ENCODE peak calls at places on chromosome X, in five cellular contexts. One of them, this sample, is unnamed.

GRCh38 chrX:32443841-32444240 is 767.5 kb downstream of the DMD start:
- DNase-seq in left lung: no peak
- DNase-seq in heart right ventricle: no peak
- DNase-seq in astrocyte of the spinal cord: no peak
- DNase-seq in cardiac muscle cell: no peak
- DNase-seq in this sample: no peak

GRCh38 chrX:54180403-54180802 is 2.7 kb downstream of the FAM120C start:
- DNase-seq in cardiac muscle cell: no peak
- DNase-seq in heart right ventricle: no peak
- DNase-seq in left lung: no peak
- DNase-seq in astrocyte of the spinal cord: peak
- DNase-seq in this sample: peak

GRCh38 chrX:132426695-132427281 is 62.0 kb downstream of the MBNL3 start:
- DNase-seq in heart right ventricle: no peak
- DNase-seq in cardiac muscle cell: no peak
- DNase-seq in astrocyte of the spinal cord: peak
- DNase-seq in left lung: no peak
- DNase-seq in this sample: peak

GRCh38 chrX:101564651-101565050 is 14.3 kb downstream of the ARMCX1 start:
- DNase-seq in cardiac muscle cell: no peak
- DNase-seq in left lung: no peak
- DNase-seq in astrocyte of the spinal cord: no peak
- DNase-seq in heart right ventricle: no peak
- DNase-seq in this sample: no peak

GRCh38 chrX:23901805-23902204 is 5.9 kb downstream of the APOO start:
- DNase-seq in astrocyte of the spinal cord: peak
- DNase-seq in cardiac muscle cell: peak
- DNase-seq in heart right ventricle: no peak
- DNase-seq in left lung: no peak
- DNase-seq in this sample: peak

GRCh38 chrX:119015407-119016242 is 41.2 kb downstream of the LONRF3 start:
- DNase-seq in astrocyte of the spinal cord: peak
- DNase-seq in cardiac muscle cell: no peak
- DNase-seq in heart right ventricle: peak
- DNase-seq in left lung: peak
- DNase-seq in this sample: peak

GRCh38 chrX:134548257-134548732 is 88.3 kb downstream of the HPRT1 start:
- DNase-seq in heart right ventricle: no peak
- DNase-seq in cardiac muscle cell: peak
- DNase-seq in left lung: no peak
- DNase-seq in astrocyte of the spinal cord: no peak
- DNase-seq in this sample: no peak

GRCh38 chrX:151762802-151763201 is 28.3 kb downstream of the CNGA2 start:
- DNase-seq in cardiac muscle cell: no peak
- DNase-seq in left lung: no peak
- DNase-seq in heart right ventricle: no peak
- DNase-seq in astrocyte of the spinal cord: no peak
- DNase-seq in this sample: no peak

GRCh38 chrX:10254746-10255145 is 98.0 kb downstream of the CLCN4 start:
- DNase-seq in astrocyte of the spinal cord: no peak
- DNase-seq in cardiac muscle cell: no peak
- DNase-seq in heart right ventricle: no peak
- DNase-seq in left lung: no peak
- DNase-seq in this sample: peak

GRCh38 chrX:13898084-13898483 is 81.2 kb upstream of the GPM6B start:
- DNase-seq in cardiac muscle cell: peak
- DNase-seq in heart right ventricle: no peak
- DNase-seq in astrocyte of the spinal cord: no peak
- DNase-seq in left lung: no peak
- DNase-seq in this sample: peak

GRCh38 chrX:19825271-19825670 is 62.1 kb downstream of the SH3KBP1 start:
- DNase-seq in left lung: no peak
- DNase-seq in cardiac muscle cell: no peak
- DNase-seq in heart right ventricle: no peak
- DNase-seq in astrocyte of the spinal cord: no peak
- DNase-seq in this sample: no peak

GRCh38 chrX:102696303-102696702 is 15.9 kb upstream of the GPRASP2 start:
- DNase-seq in cardiac muscle cell: no peak
- DNase-seq in heart right ventricle: no peak
- DNase-seq in left lung: no peak
- DNase-seq in astrocyte of the spinal cord: no peak
- DNase-seq in this sample: no peak

GRCh38 chrX:134780908-134781307 is 122.6 kb upstream of the PLAC1 start:
- DNase-seq in heart right ventricle: no peak
- DNase-seq in cardiac muscle cell: no peak
- DNase-seq in astrocyte of the spinal cord: no peak
- DNase-seq in left lung: no peak
- DNase-seq in this sample: no peak

GRCh38 chrX:65985922-65986588 is 53.8 kb downstream of the VSIG4 start:
- DNase-seq in cardiac muscle cell: peak
- DNase-seq in heart right ventricle: no peak
- DNase-seq in left lung: peak
- DNase-seq in astrocyte of the spinal cord: peak
- DNase-seq in this sample: peak

GRCh38 chrX:136196691-136197155 is 49.4 kb downstream of the FHL1 start:
- DNase-seq in left lung: no peak
- DNase-seq in astrocyte of the spinal cord: no peak
- DNase-seq in cardiac muscle cell: no peak
- DNase-seq in heart right ventricle: no peak
- DNase-seq in this sample: no peak

GRCh38 chrX:15320297-15320696 is 4.9 kb upstream of the ASB11 start:
- DNase-seq in left lung: no peak
- DNase-seq in heart right ventricle: no peak
- DNase-seq in astrocyte of the spinal cord: no peak
- DNase-seq in cardiac muscle cell: no peak
- DNase-seq in this sample: no peak

GRCh38 chrX:12966151-12966550 is 8.8 kb upstream of the TMSB4X start:
- DNase-seq in astrocyte of the spinal cord: no peak
- DNase-seq in left lung: no peak
- DNase-seq in heart right ventricle: no peak
- DNase-seq in cardiac muscle cell: no peak
- DNase-seq in this sample: no peak

GRCh38 chrX:78517124-78517523 is 142.0 kb downstream of the RTL3 start:
- DNase-seq in astrocyte of the spinal cord: peak
- DNase-seq in left lung: no peak
- DNase-seq in heart right ventricle: no peak
- DNase-seq in cardiac muscle cell: no peak
- DNase-seq in this sample: peak

GRCh38 chrX:13081385-13082285 is 37.2 kb upstream of the FAM9C start:
- DNase-seq in left lung: no peak
- DNase-seq in cardiac muscle cell: no peak
- DNase-seq in astrocyte of the spinal cord: no peak
- DNase-seq in heart right ventricle: no peak
- DNase-seq in this sample: peak

GRCh38 chrX:139932077-139932900 is 564 bp downstream of the ATP11C start:
- DNase-seq in astrocyte of the spinal cord: no peak
- DNase-seq in cardiac muscle cell: peak
- DNase-seq in left lung: peak
- DNase-seq in heart right ventricle: peak
- DNase-seq in this sample: no peak

GRCh38 chrX:123504047-123504446 is 228.8 kb downstream of the THOC2 start:
- DNase-seq in astrocyte of the spinal cord: no peak
- DNase-seq in heart right ventricle: no peak
- DNase-seq in left lung: no peak
- DNase-seq in cardiac muscle cell: no peak
- DNase-seq in this sample: no peak

GRCh38 chrX:28126886-28127285 is 145.6 kb upstream of the DCAF8L1 start:
- DNase-seq in left lung: no peak
- DNase-seq in heart right ventricle: no peak
- DNase-seq in cardiac muscle cell: no peak
- DNase-seq in astrocyte of the spinal cord: no peak
- DNase-seq in this sample: no peak

GRCh38 chrX:114924846-114925245 is 92.6 kb downstream of the IL13RA2 start:
- DNase-seq in astrocyte of the spinal cord: peak
- DNase-seq in cardiac muscle cell: peak
- DNase-seq in heart right ventricle: no peak
- DNase-seq in left lung: no peak
- DNase-seq in this sample: peak

GRCh38 chrX:68794486-68794885 is 34.3 kb upstream of the EFNB1 start:
- DNase-seq in astrocyte of the spinal cord: no peak
- DNase-seq in heart right ventricle: no peak
- DNase-seq in left lung: no peak
- DNase-seq in cardiac muscle cell: no peak
- DNase-seq in this sample: no peak

GRCh38 chrX:130057209-130057608 is 53.1 kb downstream of the ELF4 start:
- DNase-seq in left lung: no peak
- DNase-seq in astrocyte of the spinal cord: no peak
- DNase-seq in heart right ventricle: no peak
- DNase-seq in cardiac muscle cell: no peak
- DNase-seq in this sample: no peak

GRCh38 chrX:72659726-72660125 is 54.4 kb downstream of the PHKA1 start:
- DNase-seq in cardiac muscle cell: no peak
- DNase-seq in heart right ventricle: no peak
- DNase-seq in left lung: no peak
- DNase-seq in astrocyte of the spinal cord: no peak
- DNase-seq in this sample: no peak
- H3K4me3 ChIP-seq in cardiac muscle cell: no peak
- H3K4me3 ChIP-seq in heart right ventricle: no peak
- H3K4me3 ChIP-seq in left lung: no peak
- H3K4me3 ChIP-seq in astrocyte of the spinal cord: no peak
- H3K4me3 ChIP-seq in this sample: no peak

DNA sequence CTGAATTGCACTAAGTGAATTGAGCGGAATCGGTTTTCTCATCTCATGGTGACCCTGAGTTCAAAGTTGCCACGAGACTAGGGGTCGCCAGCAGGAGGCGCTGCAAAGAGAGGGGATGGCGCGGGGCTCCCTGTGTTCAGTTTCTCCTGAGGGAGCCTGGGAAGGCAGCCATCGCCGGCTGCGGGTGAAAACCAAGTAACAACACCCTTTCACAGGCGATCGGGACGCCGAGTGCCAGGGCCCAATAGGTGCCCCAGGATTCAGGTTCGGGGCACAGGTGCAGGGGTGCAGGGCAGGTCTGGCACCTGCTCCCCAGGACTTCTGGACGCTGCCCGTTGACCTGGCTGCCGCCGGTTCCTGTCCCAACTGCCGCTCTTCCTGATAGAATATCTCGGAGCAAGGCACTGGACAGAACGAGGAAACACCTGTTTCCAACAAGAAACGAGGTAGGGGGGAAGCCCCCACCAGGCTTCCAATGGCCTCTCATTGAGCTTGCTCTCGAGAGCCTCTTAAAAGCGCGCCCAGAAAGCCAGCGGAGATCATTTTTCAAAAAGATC is 1.1 kb upstream of the FGF16 start:
- DNase-seq in heart right ventricle: peak
- DNase-seq in astrocyte of the spinal cord: no peak
- DNase-seq in cardiac muscle cell: no peak
- DNase-seq in left lung: no peak
- DNase-seq in this sample: no peak
- TF ChIP-seq CTCF in heart right ventricle: peak
- TF ChIP-seq CTCF in astrocyte of the spinal cord: peak
- TF ChIP-seq CTCF in cardiac muscle cell: peak
- TF ChIP-seq CTCF in left lung: no peak
- TF ChIP-seq CTCF in this sample: peak

GRCh38 chrX:67568769-67569168 is 24.9 kb downstream of the AR start:
- DNase-seq in cardiac muscle cell: no peak
- DNase-seq in heart right ventricle: no peak
- DNase-seq in left lung: no peak
- DNase-seq in astrocyte of the spinal cord: no peak
- DNase-seq in this sample: no peak
- H3K4me3 ChIP-seq in cardiac muscle cell: no peak
- H3K4me3 ChIP-seq in heart right ventricle: no peak
- H3K4me3 ChIP-seq in left lung: no peak
- H3K4me3 ChIP-seq in astrocyte of the spinal cord: no peak
- H3K4me3 ChIP-seq in this sample: no peak

GRCh38 chrX:63913719-63914118 is 128.7 kb upstream of the ARHGEF9 start:
- DNase-seq in left lung: no peak
- DNase-seq in cardiac muscle cell: no peak
- DNase-seq in astrocyte of the spinal cord: no peak
- DNase-seq in heart right ventricle: no peak
- DNase-seq in this sample: no peak
- TF ChIP-seq CTCF in left lung: no peak
- TF ChIP-seq CTCF in cardiac muscle cell: no peak
- TF ChIP-seq CTCF in astrocyte of the spinal cord: no peak
- TF ChIP-seq CTCF in heart right ventricle: no peak
- TF ChIP-seq CTCF in this sample: no peak

GRCh38 chrX:120244735-120245498 is 5.7 kb upstream of the ZBTB33 start:
- DNase-seq in astrocyte of the spinal cord: peak
- DNase-seq in heart right ventricle: peak
- DNase-seq in left lung: peak
- DNase-seq in cardiac muscle cell: peak
- DNase-seq in this sample: peak

GRCh38 chrX:120253784-120254183 is 3.2 kb downstream of the ZBTB33 start:
- DNase-seq in heart right ventricle: no peak
- DNase-seq in cardiac muscle cell: no peak
- DNase-seq in left lung: no peak
- DNase-seq in astrocyte of the spinal cord: no peak
- DNase-seq in this sample: no peak

GRCh38 chrX:120251471-120252011 is 929 bp downstream of the ZBTB33 start:
- DNase-seq in cardiac muscle cell: peak
- DNase-seq in heart right ventricle: peak
- DNase-seq in astrocyte of the spinal cord: peak
- DNase-seq in left lung: peak
- DNase-seq in this sample: peak

GRCh38 chrX:120250522-120251271 is at the start of gene ZBTB33:
- DNase-seq in astrocyte of the spinal cord: peak
- DNase-seq in cardiac muscle cell: peak
- DNase-seq in heart right ventricle: peak
- DNase-seq in left lung: peak
- DNase-seq in this sample: peak
- H3K4me3 ChIP-seq in astrocyte of the spinal cord: peak
- H3K4me3 ChIP-seq in cardiac muscle cell: peak
- H3K4me3 ChIP-seq in heart right ventricle: peak
- H3K4me3 ChIP-seq in left lung: peak
- H3K4me3 ChIP-seq in this sample: peak

DNA sequence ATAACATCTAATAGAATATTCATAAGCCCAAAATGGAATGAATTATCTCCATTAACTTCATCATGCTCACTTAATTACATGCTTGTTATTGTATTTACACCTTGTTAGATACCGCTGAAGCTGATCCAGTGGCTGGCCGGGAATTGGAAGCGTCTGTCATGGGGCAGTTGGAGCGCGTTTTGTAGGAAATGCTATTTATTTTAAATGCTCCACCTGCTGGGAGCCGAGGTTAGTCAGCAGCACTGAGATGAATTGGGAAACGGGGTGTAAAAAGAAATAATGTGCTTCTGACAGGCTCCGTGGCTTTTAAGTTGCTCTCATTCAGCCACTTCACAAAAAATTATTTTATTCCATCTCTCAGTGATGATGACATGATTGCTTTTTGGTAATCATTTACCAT is 25.2 kb downstream of the ARX start:
- DNase-seq in astrocyte of the spinal cord: no peak
- DNase-seq in heart right ventricle: no peak
- DNase-seq in cardiac muscle cell: no peak
- DNase-seq in left lung: no peak
- DNase-seq in this sample: no peak
- TF ChIP-seq CTCF in astrocyte of the spinal cord: peak
- TF ChIP-seq CTCF in heart right ventricle: no peak
- TF ChIP-seq CTCF in cardiac muscle cell: no peak
- TF ChIP-seq CTCF in left lung: no peak
- TF ChIP-seq CTCF in this sample: no peak

This sample was measured in fibroblast of the aortic adventitia.